ENCODE peak calls at places on chromosome 17, in nine cellular contexts. One of them, this sample, is unnamed.
A peak's percentile ranks its signal among the peaks of the same experiment; 100 is the strongest.

GRCh38 chr17:82772026-82772425 is 20.2 kb downstream of the TBCD start:
- DNase-seq in anterior cingulate cortex: no peak
- DNase-seq in GM18507: no peak
- DNase-seq in stimulated activated CD4-positive, alpha-beta T cell treated with anti-CD3 and anti-CD28 coated beads, Interleukin-4, amount 100 ng/mL, for 24 hours: no peak
- DNase-seq in RWPE1: peak; percentile 38
- DNase-seq in AG10803: peak; percentile 87
- DNase-seq in stimulated activated naive CD8-positive, alpha-beta T cell treated with anti-CD3 and anti-CD28 coated beads, Interleukin-15, Interleukin-2, amounts not matched to agents 100 U/mL and 50 U/mL, for 24 hours: no peak
- DNase-seq in foreskin melanocyte: no peak
- DNase-seq in fibroblast of lung: peak; percentile 60
- DNase-seq in this sample: no peak

GRCh38 chr17:2120550-2121335 is 65.8 kb downstream of the HIC1 start:
- DNase-seq in anterior cingulate cortex: no peak
- DNase-seq in GM18507: no peak
- DNase-seq in stimulated activated CD4-positive, alpha-beta T cell treated with anti-CD3 and anti-CD28 coated beads, Interleukin-4, amount 100 ng/mL, for 24 hours: no peak
- DNase-seq in RWPE1: no peak
- DNase-seq in AG10803: peak; percentile 85
- DNase-seq in stimulated activated naive CD8-positive, alpha-beta T cell treated with anti-CD3 and anti-CD28 coated beads, Interleukin-15, Interleukin-2, amounts not matched to agents 100 U/mL and 50 U/mL, for 24 hours: no peak
- DNase-seq in foreskin melanocyte: no peak
- DNase-seq in fibroblast of lung: peak; percentile 47
- DNase-seq in this sample: no peak

GRCh38 chr17:42684929-42685556 is 2.7 kb downstream of the CNTNAP1 start:
- DNase-seq in anterior cingulate cortex: no peak
- DNase-seq in GM18507: no peak
- DNase-seq in stimulated activated CD4-positive, alpha-beta T cell treated with anti-CD3 and anti-CD28 coated beads, Interleukin-4, amount 100 ng/mL, for 24 hours: no peak
- DNase-seq in RWPE1: no peak
- DNase-seq in AG10803: no peak
- DNase-seq in stimulated activated naive CD8-positive, alpha-beta T cell treated with anti-CD3 and anti-CD28 coated beads, Interleukin-15, Interleukin-2, amounts not matched to agents 100 U/mL and 50 U/mL, for 24 hours: no peak
- DNase-seq in foreskin melanocyte: no peak
- DNase-seq in fibroblast of lung: no peak
- DNase-seq in this sample: no peak

GRCh38 chr17:50240876-50241275 is 33.4 kb upstream of the TMEM92 start:
- DNase-seq in anterior cingulate cortex: no peak
- DNase-seq in GM18507: no peak
- DNase-seq in stimulated activated CD4-positive, alpha-beta T cell treated with anti-CD3 and anti-CD28 coated beads, Interleukin-4, amount 100 ng/mL, for 24 hours: no peak
- DNase-seq in RWPE1: no peak
- DNase-seq in AG10803: peak; percentile 89
- DNase-seq in stimulated activated naive CD8-positive, alpha-beta T cell treated with anti-CD3 and anti-CD28 coated beads, Interleukin-15, Interleukin-2, amounts not matched to agents 100 U/mL and 50 U/mL, for 24 hours: no peak
- DNase-seq in foreskin melanocyte: no peak
- DNase-seq in fibroblast of lung: peak; percentile 85
- DNase-seq in this sample: no peak

GRCh38 chr17:31064707-31065106 is 30.1 kb upstream of the NF1 start:
- DNase-seq in anterior cingulate cortex: no peak
- DNase-seq in GM18507: no peak
- DNase-seq in stimulated activated CD4-positive, alpha-beta T cell treated with anti-CD3 and anti-CD28 coated beads, Interleukin-4, amount 100 ng/mL, for 24 hours: no peak
- DNase-seq in RWPE1: no peak
- DNase-seq in AG10803: no peak
- DNase-seq in stimulated activated naive CD8-positive, alpha-beta T cell treated with anti-CD3 and anti-CD28 coated beads, Interleukin-15, Interleukin-2, amounts not matched to agents 100 U/mL and 50 U/mL, for 24 hours: no peak
- DNase-seq in foreskin melanocyte: no peak
- DNase-seq in fibroblast of lung: no peak
- DNase-seq in this sample: no peak

GRCh38 chr17:44959821-44960523 is 8.1 kb downstream of the C1QL1 start:
- DNase-seq in anterior cingulate cortex: no peak
- DNase-seq in GM18507: no peak
- DNase-seq in stimulated activated CD4-positive, alpha-beta T cell treated with anti-CD3 and anti-CD28 coated beads, Interleukin-4, amount 100 ng/mL, for 24 hours: no peak
- DNase-seq in RWPE1: no peak
- DNase-seq in AG10803: no peak
- DNase-seq in stimulated activated naive CD8-positive, alpha-beta T cell treated with anti-CD3 and anti-CD28 coated beads, Interleukin-15, Interleukin-2, amounts not matched to agents 100 U/mL and 50 U/mL, for 24 hours: no peak
- DNase-seq in foreskin melanocyte: no peak
- DNase-seq in fibroblast of lung: no peak
- DNase-seq in this sample: peak; percentile 16

GRCh38 chr17:32875904-32876413 is 965 bp downstream of the MYO1D start:
- DNase-seq in anterior cingulate cortex: no peak
- DNase-seq in GM18507: no peak
- DNase-seq in stimulated activated CD4-positive, alpha-beta T cell treated with anti-CD3 and anti-CD28 coated beads, Interleukin-4, amount 100 ng/mL, for 24 hours: no peak
- DNase-seq in RWPE1: no peak
- DNase-seq in AG10803: peak; percentile 45
- DNase-seq in stimulated activated naive CD8-positive, alpha-beta T cell treated with anti-CD3 and anti-CD28 coated beads, Interleukin-15, Interleukin-2, amounts not matched to agents 100 U/mL and 50 U/mL, for 24 hours: no peak
- DNase-seq in foreskin melanocyte: no peak
- DNase-seq in fibroblast of lung: peak; percentile 43
- DNase-seq in this sample: no peak

GRCh38 chr17:7284911-7285310 is 3.4 kb downstream of the SLC2A4 start:
- DNase-seq in anterior cingulate cortex: no peak
- DNase-seq in GM18507: no peak
- DNase-seq in stimulated activated CD4-positive, alpha-beta T cell treated with anti-CD3 and anti-CD28 coated beads, Interleukin-4, amount 100 ng/mL, for 24 hours: no peak
- DNase-seq in RWPE1: no peak
- DNase-seq in AG10803: no peak
- DNase-seq in stimulated activated naive CD8-positive, alpha-beta T cell treated with anti-CD3 and anti-CD28 coated beads, Interleukin-15, Interleukin-2, amounts not matched to agents 100 U/mL and 50 U/mL, for 24 hours: no peak
- DNase-seq in foreskin melanocyte: no peak
- DNase-seq in fibroblast of lung: no peak
- DNase-seq in this sample: no peak